ENCODE peak calls at places on chromosomes 6 and 20, in nine cellular contexts. One of them, this sample, is unnamed.
A peak's percentile ranks its signal among the peaks of the same experiment; 100 is the strongest.

GRCh38 chr6:24009319-24009718 is 116.7 kb upstream of the NRSN1 start:
- DNase-seq in HFFc6: no peak
- DNase-seq in astrocyte of the spinal cord: no peak
- DNase-seq in CD8-positive, alpha-beta T cell: no peak
- DNase-seq in brain microvascular endothelial cell: no peak
- DNase-seq in tibial nerve: no peak
- DNase-seq in AG09309: no peak
- DNase-seq in upper lobe of left lung: no peak
- DNase-seq in lower lobe of right lung: no peak
- DNase-seq in this sample: no peak

GRCh38 chr20:40843251-40843650 is 154.2 kb upstream of the MAFB start:
- DNase-seq in HFFc6: no peak
- DNase-seq in astrocyte of the spinal cord: no peak
- DNase-seq in CD8-positive, alpha-beta T cell: no peak
- DNase-seq in brain microvascular endothelial cell: no peak
- DNase-seq in tibial nerve: no peak
- DNase-seq in AG09309: no peak
- DNase-seq in upper lobe of left lung: no peak
- DNase-seq in lower lobe of right lung: no peak
- DNase-seq in this sample: no peak

GRCh38 chr6:43703512-43704429 is 16.2 kb upstream of the MRPS18A start:
- DNase-seq in HFFc6: no peak
- DNase-seq in astrocyte of the spinal cord: no peak
- DNase-seq in CD8-positive, alpha-beta T cell: no peak
- DNase-seq in brain microvascular endothelial cell: no peak
- DNase-seq in tibial nerve: no peak
- DNase-seq in AG09309: no peak
- DNase-seq in upper lobe of left lung: no peak
- DNase-seq in lower lobe of right lung: no peak
- DNase-seq in this sample: no peak

GRCh38 chr6:38599966-38600550 is 39.7 kb downstream of the BTBD9 start:
- DNase-seq in HFFc6: no peak
- DNase-seq in astrocyte of the spinal cord: no peak
- DNase-seq in CD8-positive, alpha-beta T cell: no peak
- DNase-seq in brain microvascular endothelial cell: peak; percentile 60
- DNase-seq in tibial nerve: no peak
- DNase-seq in AG09309: no peak
- DNase-seq in upper lobe of left lung: no peak
- DNase-seq in lower lobe of right lung: no peak
- DNase-seq in this sample: no peak

GRCh38 chr6:19434065-19434464 is 403.1 kb upstream of the ID4 start:
- DNase-seq in HFFc6: no peak
- DNase-seq in astrocyte of the spinal cord: no peak
- DNase-seq in CD8-positive, alpha-beta T cell: no peak
- DNase-seq in brain microvascular endothelial cell: no peak
- DNase-seq in tibial nerve: no peak
- DNase-seq in AG09309: no peak
- DNase-seq in upper lobe of left lung: no peak
- DNase-seq in lower lobe of right lung: no peak
- DNase-seq in this sample: no peak

GRCh38 chr20:49831022-49831769 is 18.6 kb downstream of the SLC9A8 start:
- DNase-seq in HFFc6: no peak
- DNase-seq in astrocyte of the spinal cord: no peak
- DNase-seq in CD8-positive, alpha-beta T cell: no peak
- DNase-seq in brain microvascular endothelial cell: peak; percentile 18
- DNase-seq in tibial nerve: no peak
- DNase-seq in AG09309: no peak
- DNase-seq in upper lobe of left lung: no peak
- DNase-seq in lower lobe of right lung: no peak
- DNase-seq in this sample: no peak

GRCh38 chr20:34512266-34512954 is 3.8 kb upstream of the DYNLRB1 start:
- DNase-seq in HFFc6: no peak
- DNase-seq in astrocyte of the spinal cord: peak; percentile 30
- DNase-seq in CD8-positive, alpha-beta T cell: no peak
- DNase-seq in brain microvascular endothelial cell: no peak
- DNase-seq in tibial nerve: no peak
- DNase-seq in AG09309: no peak
- DNase-seq in upper lobe of left lung: no peak
- DNase-seq in lower lobe of right lung: no peak
- DNase-seq in this sample: no peak

GRCh38 chr6:14664616-14665315 is 547.2 kb downstream of the CD83 start:
- DNase-seq in HFFc6: peak; percentile 61
- DNase-seq in astrocyte of the spinal cord: no peak
- DNase-seq in CD8-positive, alpha-beta T cell: no peak
- DNase-seq in brain microvascular endothelial cell: no peak
- DNase-seq in tibial nerve: no peak
- DNase-seq in AG09309: no peak
- DNase-seq in upper lobe of left lung: no peak
- DNase-seq in lower lobe of right lung: no peak
- DNase-seq in this sample: peak; percentile 17

GRCh38 chr20:25274891-25275812 is 27.3 kb downstream of the PYGB start:
- DNase-seq in HFFc6: no peak
- DNase-seq in astrocyte of the spinal cord: no peak
- DNase-seq in CD8-positive, alpha-beta T cell: no peak
- DNase-seq in brain microvascular endothelial cell: no peak
- DNase-seq in tibial nerve: peak; percentile 6
- DNase-seq in AG09309: no peak
- DNase-seq in upper lobe of left lung: peak; percentile 67
- DNase-seq in lower lobe of right lung: peak; percentile 34
- DNase-seq in this sample: no peak

GRCh38 chr6:148559848-148560433 is 186.9 kb upstream of the UST start:
- DNase-seq in HFFc6: peak; percentile 49
- DNase-seq in astrocyte of the spinal cord: peak; percentile 70
- DNase-seq in CD8-positive, alpha-beta T cell: peak; percentile 69
- DNase-seq in brain microvascular endothelial cell: peak; percentile 44
- DNase-seq in tibial nerve: peak; percentile 65
- DNase-seq in AG09309: no peak
- DNase-seq in upper lobe of left lung: peak; percentile 96
- DNase-seq in lower lobe of right lung: peak; percentile 81
- DNase-seq in this sample: peak; percentile 85

GRCh38 chr20:11274137-11274536 is 600.3 kb upstream of the JAG1 start:
- DNase-seq in HFFc6: peak; percentile 65
- DNase-seq in astrocyte of the spinal cord: peak; percentile 67
- DNase-seq in CD8-positive, alpha-beta T cell: no peak
- DNase-seq in brain microvascular endothelial cell: peak; percentile 74
- DNase-seq in tibial nerve: no peak
- DNase-seq in AG09309: peak; percentile 46
- DNase-seq in upper lobe of left lung: no peak
- DNase-seq in lower lobe of right lung: no peak
- DNase-seq in this sample: peak; percentile 51

GRCh38 chr6:136774228-136775041 is 17.8 kb downstream of the MAP3K5 start:
- DNase-seq in HFFc6: peak; percentile 67
- DNase-seq in astrocyte of the spinal cord: peak; percentile 56
- DNase-seq in CD8-positive, alpha-beta T cell: no peak
- DNase-seq in brain microvascular endothelial cell: no peak
- DNase-seq in tibial nerve: no peak
- DNase-seq in AG09309: no peak
- DNase-seq in upper lobe of left lung: no peak
- DNase-seq in lower lobe of right lung: no peak
- DNase-seq in this sample: no peak

GRCh38 chr6:26097268-26097875 is 10.1 kb downstream of the HFE start:
- DNase-seq in HFFc6: peak; percentile 46
- DNase-seq in astrocyte of the spinal cord: peak; percentile 66
- DNase-seq in CD8-positive, alpha-beta T cell: peak; percentile 71
- DNase-seq in brain microvascular endothelial cell: peak; percentile 61
- DNase-seq in tibial nerve: peak; percentile 36
- DNase-seq in AG09309: no peak
- DNase-seq in upper lobe of left lung: no peak
- DNase-seq in lower lobe of right lung: no peak
- DNase-seq in this sample: peak; percentile 44

GRCh38 chr6:132333639-132334516 is 67.4 kb downstream of the MOXD1 start:
- DNase-seq in HFFc6: peak; percentile 90
- DNase-seq in astrocyte of the spinal cord: peak; percentile 73
- DNase-seq in CD8-positive, alpha-beta T cell: no peak
- DNase-seq in brain microvascular endothelial cell: peak; percentile 92
- DNase-seq in tibial nerve: no peak
- DNase-seq in AG09309: peak; percentile 59
- DNase-seq in upper lobe of left lung: no peak
- DNase-seq in lower lobe of right lung: no peak
- DNase-seq in this sample: no peak

GRCh38 chr6:132330759-132331158 is 70.5 kb downstream of the MOXD1 start:
- DNase-seq in HFFc6: no peak
- DNase-seq in astrocyte of the spinal cord: no peak
- DNase-seq in CD8-positive, alpha-beta T cell: no peak
- DNase-seq in brain microvascular endothelial cell: no peak
- DNase-seq in tibial nerve: no peak
- DNase-seq in AG09309: no peak
- DNase-seq in upper lobe of left lung: no peak
- DNase-seq in lower lobe of right lung: no peak
- DNase-seq in this sample: no peak

GRCh38 chr6:132334517-132334876 is 66.8 kb downstream of the MOXD1 start:
- DNase-seq in HFFc6: no peak
- DNase-seq in astrocyte of the spinal cord: no peak
- DNase-seq in CD8-positive, alpha-beta T cell: no peak
- DNase-seq in brain microvascular endothelial cell: no peak
- DNase-seq in tibial nerve: no peak
- DNase-seq in AG09309: no peak
- DNase-seq in upper lobe of left lung: no peak
- DNase-seq in lower lobe of right lung: no peak
- DNase-seq in this sample: no peak
- TF ChIP-seq CTCF in HFFc6: no peak
- TF ChIP-seq CTCF in astrocyte of the spinal cord: no peak
- TF ChIP-seq CTCF in CD8-positive, alpha-beta T cell: no peak
- TF ChIP-seq CTCF in brain microvascular endothelial cell: no peak
- TF ChIP-seq CTCF in tibial nerve: no peak
- TF ChIP-seq CTCF in AG09309: no peak
- TF ChIP-seq CTCF in upper lobe of left lung: no peak
- TF ChIP-seq CTCF in lower lobe of right lung: no peak
- TF ChIP-seq CTCF in this sample: no peak

DNA sequence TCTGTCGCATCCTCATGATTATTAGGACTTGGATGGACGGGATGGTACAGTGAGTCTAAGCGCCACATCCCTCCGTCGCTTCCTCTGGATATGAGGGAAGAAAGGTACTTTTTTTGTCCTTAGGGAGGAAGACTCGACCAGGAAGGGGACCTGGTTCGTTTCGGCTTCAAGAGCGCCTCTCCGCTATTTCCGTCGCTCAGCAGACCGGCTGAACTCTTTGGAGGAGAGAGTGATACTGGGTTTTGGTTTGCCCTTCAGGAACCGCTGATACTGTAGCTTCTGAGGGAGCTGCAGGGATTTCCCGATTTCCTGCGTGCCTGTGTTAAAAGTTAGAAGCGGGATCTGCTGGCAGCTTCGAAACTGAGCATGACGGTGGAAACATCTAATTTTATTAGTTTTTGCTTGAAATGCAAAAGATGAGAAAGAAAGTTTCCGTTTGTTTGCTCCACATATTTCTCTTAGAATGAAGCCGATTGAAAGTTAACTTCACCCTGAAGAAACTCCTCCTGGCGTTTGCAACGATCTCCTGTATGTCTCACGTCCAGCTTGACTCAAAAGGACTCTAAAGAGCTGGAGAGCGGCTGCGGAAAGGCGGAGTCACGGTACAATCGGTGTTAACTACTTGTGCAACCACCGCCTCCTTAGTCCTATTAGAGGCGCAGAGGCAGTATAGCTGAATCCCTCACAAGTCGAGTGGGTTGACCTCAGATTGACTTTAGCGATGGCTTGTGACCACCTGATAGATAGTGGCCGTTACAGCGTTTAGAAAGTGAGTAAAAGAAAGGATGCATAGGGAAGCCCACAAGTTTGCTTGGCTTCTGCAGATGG is 129.4 kb downstream of the TRIM27 start:
- DNase-seq in HFFc6: peak; percentile 61
- DNase-seq in astrocyte of the spinal cord: peak; percentile 29
- DNase-seq in CD8-positive, alpha-beta T cell: no peak
- DNase-seq in brain microvascular endothelial cell: peak; percentile 52
- DNase-seq in tibial nerve: no peak
- DNase-seq in AG09309: no peak
- DNase-seq in upper lobe of left lung: no peak
- DNase-seq in lower lobe of right lung: no peak
- DNase-seq in this sample: no peak
- TF ChIP-seq CTCF in HFFc6: peak; percentile 15
- TF ChIP-seq CTCF in astrocyte of the spinal cord: no peak
- TF ChIP-seq CTCF in CD8-positive, alpha-beta T cell: no peak
- TF ChIP-seq CTCF in brain microvascular endothelial cell: peak; percentile 15
- TF ChIP-seq CTCF in tibial nerve: no peak
- TF ChIP-seq CTCF in AG09309: no peak
- TF ChIP-seq CTCF in upper lobe of left lung: no peak
- TF ChIP-seq CTCF in lower lobe of right lung: no peak
- TF ChIP-seq CTCF in this sample: no peak

GRCh38 chr6:130037207-130037811 is 18.9 kb downstream of the L3MBTL3 start:
- DNase-seq in HFFc6: no peak
- DNase-seq in astrocyte of the spinal cord: peak; percentile 13
- DNase-seq in CD8-positive, alpha-beta T cell: no peak
- DNase-seq in brain microvascular endothelial cell: no peak
- DNase-seq in tibial nerve: no peak
- DNase-seq in AG09309: no peak
- DNase-seq in upper lobe of left lung: no peak
- DNase-seq in lower lobe of right lung: no peak
- DNase-seq in this sample: no peak
- TF ChIP-seq CTCF in HFFc6: peak; percentile 87
- TF ChIP-seq CTCF in astrocyte of the spinal cord: peak; percentile 45
- TF ChIP-seq CTCF in CD8-positive, alpha-beta T cell: peak; percentile 85
- TF ChIP-seq CTCF in brain microvascular endothelial cell: peak; percentile 37
- TF ChIP-seq CTCF in tibial nerve: peak; percentile 48
- TF ChIP-seq CTCF in AG09309: peak; percentile 37
- TF ChIP-seq CTCF in upper lobe of left lung: no peak
- TF ChIP-seq CTCF in lower lobe of right lung: peak; percentile 45
- TF ChIP-seq CTCF in this sample: peak; percentile 24

GRCh38 chr6:22925304-22925835 is 356.0 kb downstream of the HDGFL1 start:
- DNase-seq in HFFc6: no peak
- DNase-seq in astrocyte of the spinal cord: no peak
- DNase-seq in CD8-positive, alpha-beta T cell: no peak
- DNase-seq in brain microvascular endothelial cell: no peak
- DNase-seq in tibial nerve: no peak
- DNase-seq in AG09309: no peak
- DNase-seq in upper lobe of left lung: no peak
- DNase-seq in lower lobe of right lung: no peak
- DNase-seq in this sample: no peak
- TF ChIP-seq CTCF in HFFc6: no peak
- TF ChIP-seq CTCF in astrocyte of the spinal cord: no peak
- TF ChIP-seq CTCF in CD8-positive, alpha-beta T cell: no peak
- TF ChIP-seq CTCF in brain microvascular endothelial cell: no peak
- TF ChIP-seq CTCF in tibial nerve: no peak
- TF ChIP-seq CTCF in AG09309: no peak
- TF ChIP-seq CTCF in upper lobe of left lung: no peak
- TF ChIP-seq CTCF in lower lobe of right lung: no peak
- TF ChIP-seq CTCF in this sample: no peak

This sample was measured in GM13977.